ENCODE peak calls at places on chromosomes 4 and X, in seven cellular contexts. G is epithelial cell of esophagus, C is left ventricle myocardium superior, Y is fibroblast of pulmonary artery, Q is CD14-positive monocyte, R is H4, T is fibroblast of lung. D is an unnamed sample.

GRCh38 chr4:55183926-55184599 is 58.7 kb upstream of the KDR start:
- DNase-seq in G (peak; percentile 97), C (no peak), Y (peak; percentile 97), Q (no peak), R (peak; percentile 93), T (peak; percentile 97), D (peak; percentile 93)

GRCh38 chr4:124854968-124855367 is 142.4 kb upstream of the ANKRD50 start:
- DNase-seq in G (peak; percentile 27), C (no peak), Y (peak; percentile 8), Q (no peak), R (no peak), T (peak; percentile 80), D (peak; percentile 32)

GRCh38 chr4:185374573-185374972 is 21.2 kb downstream of the LRP2BP start:
- DNase-seq in G (no peak), C (no peak), Y (no peak), Q (no peak), R (no peak), T (no peak), D (no peak)

GRCh38 chrX:150303386-150304097 is 59.6 kb upstream of the MAMLD1 start:
- DNase-seq in G (no peak), C (no peak), Y (no peak), Q (no peak), R (no peak), T (no peak), D (no peak)

GRCh38 chr4:1409079-1409805 is 3.0 kb upstream of the NKX1-1 start:
- DNase-seq in G (no peak), C (no peak), Y (no peak), Q (peak; percentile 38), R (no peak), T (no peak), D (no peak)

GRCh38 chrX:41475166-41475565 is 28.0 kb downstream of the NYX start:
- DNase-seq in G (no peak), C (no peak), Y (no peak), Q (no peak), R (no peak), T (no peak), D (no peak)

GRCh38 chr4:99808260-99808857 is 8.3 kb upstream of the DAPP1 start:
- DNase-seq in G (peak; percentile 77), C (peak; percentile 70), Y (peak; percentile 54), Q (peak; percentile 53), R (peak; percentile 60), T (peak; percentile 19), D (peak; percentile 38)

GRCh38 chr4:4254666-4255065 is 6.6 kb upstream of the TMEM128 start:
- DNase-seq in G (no peak), C (no peak), Y (no peak), Q (no peak), R (no peak), T (no peak), D (no peak)

GRCh38 chr4:142356797-142357196 is 489.3 kb downstream of the INPP4B start:
- DNase-seq in G (no peak), C (no peak), Y (no peak), Q (no peak), R (no peak), T (no peak), D (no peak)

GRCh38 chrX:96372313-96373046 is 312.2 kb upstream of the DIAPH2 start:
- DNase-seq in G (peak; percentile 45), C (no peak), Y (peak; percentile 79), Q (no peak), R (peak; percentile 41), T (peak; percentile 12), D (peak; percentile 37)

GRCh38 chr4:75834095-75834771 is 68.0 kb downstream of the PPEF2 start:
- DNase-seq in G (no peak), C (no peak), Y (no peak), Q (no peak), R (no peak), T (no peak), D (no peak)

GRCh38 chr4:5710065-5710961 is 688 bp upstream of the EVC start:
- DNase-seq in G (peak; percentile 19), C (no peak), Y (no peak), Q (peak; percentile 14), R (no peak), T (peak; percentile 31), D (peak; percentile 42)

GRCh38 chrX:29824176-29824906 is 391.0 kb upstream of the MAGEB2 start:
- DNase-seq in G (no peak), C (no peak), Y (no peak), Q (no peak), R (no peak), T (no peak), D (no peak)

GRCh38 chrX:47573334-47574095 is 8.7 kb upstream of the TIMP1 start:
- DNase-seq in G (peak; percentile 62), C (peak; percentile 63), Y (peak; percentile 84), Q (no peak), R (no peak), T (peak; percentile 61), D (peak; percentile 47)

GRCh38 chr4:55921093-55921492 is 27.7 kb upstream of the CEP135 start:
- DNase-seq in G (peak; percentile 47), C (no peak), Y (peak; percentile 6), Q (no peak), R (no peak), T (no peak), D (peak; percentile 8)

GRCh38 chr4:8688041-8688907 is 95.7 kb downstream of the CPZ start:
- DNase-seq in G (no peak), C (no peak), Y (peak; percentile 12), Q (peak; percentile 35), R (no peak), T (no peak), D (peak; percentile 12)

GRCh38 chr4:181443003-181443402 is 800.2 kb upstream of the TENM3 start:
- DNase-seq in G (no peak), C (no peak), Y (no peak), Q (no peak), R (no peak), T (no peak), D (no peak)

GRCh38 chrX:64195862-64196261 is 9.6 kb downstream of the AMER1 start:
- DNase-seq in G (no peak), C (no peak), Y (no peak), Q (no peak), R (no peak), T (no peak), D (no peak)

GRCh38 chr4:92303621-92304027 is at the start of gene GRID2:
- DNase-seq in G (peak; percentile 33), C (peak; percentile 41), Y (peak; percentile 38), Q (no peak), R (peak; percentile 31), T (peak; percentile 29), D (peak; percentile 4)

GRCh38 chrX:28668303-28668702 is 81.1 kb downstream of the IL1RAPL1 start:
- DNase-seq in G (no peak), C (no peak), Y (no peak), Q (no peak), R (no peak), T (no peak), D (no peak)

GRCh38 chr4:183099537-183100297 is 660 bp downstream of the WWC2 start:
- DNase-seq in G (peak; percentile 15), C (peak; percentile 54), Y (no peak), Q (no peak), R (peak; percentile 31), T (no peak), D (peak; percentile 33)

GRCh38 chr4:7424553-7425111 is 10.1 kb downstream of the PSAPL1 start:
- DNase-seq in G (no peak), C (no peak), Y (no peak), Q (no peak), R (no peak), T (no peak), D (no peak)

GRCh38 chr4:76955187-76955586 is 5.6 kb downstream of the SEPTIN11 start:
- DNase-seq in G (peak; percentile 55), C (no peak), Y (peak; percentile 94), Q (no peak), R (no peak), T (peak; percentile 61), D (peak; percentile 43)

D was measured in EL.